ENCODE peak calls at places on chromosomes 6 and 20, in seven cellular contexts. O is mammary epithelial cell, T is fibroblast of lung, Q is AG09319, W is GM12864, X is heart left ventricle, N is GM20000. A is an unnamed sample.

GRCh38 chr6:128914051-128914450 is 31.1 kb downstream of the LAMA2 start:
- DNase-seq in T (peak), W (no peak), O (no peak), X (no peak), Q (no peak), N (no peak), A (no peak)

GRCh38 chr6:90412538-90413369 is 116.1 kb upstream of the BACH2 start:
- DNase-seq in O (no peak), W (no peak), T (no peak), N (no peak), Q (no peak), X (no peak), A (no peak)

GRCh38 chr20:38057351-38057972 is 23.9 kb downstream of the RPRD1B start:
- DNase-seq in O (peak), T (peak), Q (peak), W (no peak), N (peak), X (peak), A (peak)

GRCh38 chr6:89724981-89725380 is 86.4 kb upstream of the LYRM2 start:
- DNase-seq in X (no peak), N (no peak), O (no peak), T (no peak), Q (no peak), W (no peak), A (no peak)

GRCh38 chr6:105493776-105494175 is 90.9 kb upstream of the PREP start:
- DNase-seq in N (no peak), X (no peak), W (no peak), O (no peak), Q (no peak), T (no peak), A (no peak)

GRCh38 chr20:48716086-48716485 is 111.7 kb downstream of the PREX1 start:
- DNase-seq in X (no peak), W (no peak), Q (no peak), N (no peak), T (no peak), O (no peak), A (no peak)

GRCh38 chr6:18155273-18155863 is at the start of gene KDM1B:
- DNase-seq in X (peak), N (peak), W (peak), T (peak), Q (peak), O (peak), A (peak)

GRCh38 chr20:54468082-54468481 is 7.3 kb upstream of the DOK5 start:
- DNase-seq in Q (no peak), O (no peak), X (peak), W (no peak), N (no peak), T (peak), A (no peak)

GRCh38 chr6:71248866-71249265 is 39.7 kb upstream of the OGFRL1 start:
- DNase-seq in W (no peak), T (no peak), O (no peak), X (no peak), N (no peak), Q (no peak), A (no peak)

GRCh38 chr6:83853968-83854501 is 875 bp downstream of the RIPPLY2 start:
- DNase-seq in O (no peak), X (no peak), Q (no peak), T (no peak), N (no peak), W (no peak), A (no peak)

GRCh38 chr6:69542494-69542893 is 254.3 kb downstream of the LMBRD1 start:
- DNase-seq in N (no peak), T (no peak), Q (no peak), O (no peak), W (no peak), X (no peak), A (no peak)

GRCh38 chr6:72464791-72465691 is 156.8 kb upstream of the KCNQ5 start:
- DNase-seq in T (peak), X (no peak), Q (peak), O (peak), W (no peak), N (no peak), A (no peak)

GRCh38 chr20:19074828-19075516 is 137.5 kb upstream of the SLC24A3 start:
- DNase-seq in X (no peak), Q (no peak), N (peak), O (no peak), W (peak), T (no peak), A (peak)

GRCh38 chr20:51554538-51555165 is 12.1 kb upstream of the NFATC2 start:
- DNase-seq in T (peak), W (no peak), Q (peak), X (no peak), N (no peak), O (peak), A (no peak)

GRCh38 chr20:54116550-54117235 is 46.3 kb upstream of the BCAS1 start:
- DNase-seq in X (no peak), T (no peak), N (no peak), Q (no peak), O (no peak), W (no peak), A (no peak)

GRCh38 chr20:63826753-63827152 is 4.3 kb downstream of the ZBTB46 start:
- DNase-seq in N (no peak), X (no peak), O (no peak), T (no peak), W (no peak), Q (no peak), A (no peak)

GRCh38 chr6:27782703-27783236 is 129.4 kb downstream of the OR2B2 start:
- DNase-seq in X (no peak), T (no peak), O (no peak), W (no peak), Q (no peak), N (no peak), A (no peak)

GRCh38 chr6:18395177-18395850 is 8.2 kb downstream of the RNF144B start:
- DNase-seq in X (no peak), O (no peak), W (no peak), N (no peak), T (no peak), Q (no peak), A (no peak)

GRCh38 chr20:8913452-8913851 is 155.4 kb upstream of the PLCB4 start:
- DNase-seq in N (no peak), O (no peak), W (no peak), X (no peak), Q (no peak), T (no peak), A (no peak)

GRCh38 chr6:146357578-146358340 is 185.9 kb upstream of the RAB32 start:
- DNase-seq in X (no peak), Q (peak), W (peak), O (peak), T (peak), N (peak), A (no peak)
- TF ChIP-seq CTCF in X (no peak), Q (no peak), W (no peak), O (no peak), T (no peak), N (no peak), A (no peak)

DNA sequence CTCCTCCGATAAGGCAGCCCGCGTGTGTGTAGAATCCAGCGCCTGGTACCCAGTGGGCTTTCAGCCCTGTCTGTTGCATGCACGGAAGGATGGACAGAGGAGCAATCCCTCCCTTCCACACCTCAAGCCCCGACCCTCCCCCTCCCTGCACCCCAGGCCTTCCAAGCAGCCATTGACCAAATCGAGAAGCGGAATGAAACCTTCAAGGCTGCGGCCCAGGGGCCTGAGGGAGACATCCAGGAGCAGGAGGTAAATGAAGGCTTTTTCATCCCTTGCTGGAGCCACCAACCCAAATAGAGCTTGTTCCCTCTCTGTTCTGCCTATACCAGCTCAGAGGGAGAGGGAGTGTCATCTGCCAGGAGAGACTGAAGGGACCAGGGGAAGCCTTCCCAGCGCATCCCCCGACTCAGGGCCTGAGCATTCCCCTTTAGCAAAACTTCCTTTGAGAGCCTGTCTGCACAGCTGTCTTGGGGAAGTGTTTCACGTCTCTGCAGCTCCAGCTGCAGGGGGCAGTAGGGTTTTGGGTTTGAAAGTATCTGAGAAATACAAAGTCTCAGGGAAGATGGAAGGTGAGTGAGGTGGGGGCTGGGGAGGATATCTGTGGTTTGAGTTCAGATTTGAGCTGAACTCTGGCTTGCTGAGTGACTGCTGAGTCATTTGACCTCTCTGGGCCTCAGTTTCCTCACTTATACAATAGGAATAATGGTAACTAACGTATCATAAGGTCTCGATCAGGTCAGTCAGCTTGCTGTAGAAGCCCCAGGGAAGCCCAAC is 16.1 kb downstream of the FGD2 start:
- DNase-seq in X (no peak), O (peak), Q (no peak), W (no peak), N (no peak), T (peak), A (no peak)
- TF ChIP-seq CTCF in X (no peak), O (peak), Q (peak), W (peak), N (no peak), T (peak), A (peak)

GRCh38 chr6:157614026-157614484 is 209.0 kb upstream of the SNX9 start:
- DNase-seq in N (no peak), O (peak), X (no peak), T (peak), Q (no peak), W (no peak), A (no peak)
- TF ChIP-seq CTCF in N (no peak), O (no peak), X (no peak), T (no peak), Q (no peak), W (no peak), A (peak)

GRCh38 chr6:104483225-104483834 is 376.4 kb downstream of the HACE1 start:
- DNase-seq in Q (no peak), W (no peak), N (no peak), X (no peak), O (no peak), T (peak), A (no peak)
- TF ChIP-seq CTCF in Q (no peak), W (peak), N (no peak), X (no peak), O (peak), T (no peak), A (peak)

DNA sequence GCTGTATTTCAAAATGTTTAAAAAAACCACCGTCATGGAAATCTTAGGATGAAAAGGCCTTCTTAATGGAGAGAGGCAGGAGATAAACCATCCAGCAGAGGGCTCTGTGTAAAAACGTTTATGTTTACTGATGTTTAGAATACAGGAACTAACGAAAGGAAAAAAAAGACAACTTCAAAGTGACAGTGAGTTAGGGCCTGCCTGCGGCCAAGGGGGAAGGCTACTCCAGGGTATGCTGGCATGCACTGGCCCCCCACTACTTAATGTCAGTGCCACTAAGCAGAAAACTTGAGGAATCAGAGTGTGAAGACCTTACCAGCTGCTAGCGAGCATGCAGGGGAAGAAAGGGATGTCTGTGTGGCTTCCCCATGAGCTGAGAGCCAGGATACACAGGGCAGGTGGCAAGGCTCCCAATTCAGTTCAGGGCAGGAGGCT is 47.7 kb downstream of the AKAP7 start:
- DNase-seq in N (no peak), O (no peak), X (no peak), T (peak), W (no peak), Q (no peak), A (peak)
- TF ChIP-seq CTCF in N (peak), O (peak), X (peak), T (peak), W (peak), Q (peak), A (peak)

GRCh38 chr6:75213732-75214131 is 7.9 kb upstream of the COL12A1 start:
- DNase-seq in W (no peak), O (no peak), N (peak), X (no peak), Q (no peak), T (no peak), A (peak)

GRCh38 chr6:75211920-75212590 is 6.2 kb upstream of the COL12A1 start:
- DNase-seq in N (no peak), W (no peak), Q (no peak), O (no peak), X (no peak), T (no peak), A (no peak)

GRCh38 chr6:75215291-75215690 is 9.4 kb upstream of the COL12A1 start:
- DNase-seq in X (no peak), N (no peak), Q (no peak), W (no peak), O (no peak), T (no peak), A (no peak)

GRCh38 chr6:75210885-75211739 is 5.3 kb upstream of the COL12A1 start:
- DNase-seq in T (peak), X (peak), Q (no peak), O (peak), N (peak), W (no peak), A (peak)

DNA sequence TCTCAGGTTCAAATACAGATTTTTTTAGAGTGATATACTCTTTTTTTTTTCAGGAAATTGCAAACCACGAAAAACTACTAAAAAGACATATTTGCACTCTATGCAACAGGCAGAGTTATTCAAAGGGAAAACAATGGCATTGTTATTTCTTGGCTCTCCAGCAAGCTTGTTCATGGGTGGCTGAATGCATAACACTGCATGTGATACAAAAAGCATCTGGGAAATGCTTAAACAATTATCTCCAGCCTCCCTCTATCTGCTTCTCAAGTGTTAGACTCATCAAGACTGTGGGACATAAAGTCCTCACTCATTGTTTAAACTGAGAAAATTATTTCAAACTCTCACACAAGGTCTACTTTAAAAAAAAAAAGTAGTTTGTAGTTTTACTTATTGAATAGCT is 7.3 kb upstream of the COL12A1 start:
- DNase-seq in T (no peak), N (no peak), O (no peak), W (no peak), Q (no peak), X (no peak), A (no peak)
- TF ChIP-seq CTCF in T (no peak), N (no peak), O (no peak), W (no peak), Q (no peak), X (no peak), A (no peak)

DNA sequence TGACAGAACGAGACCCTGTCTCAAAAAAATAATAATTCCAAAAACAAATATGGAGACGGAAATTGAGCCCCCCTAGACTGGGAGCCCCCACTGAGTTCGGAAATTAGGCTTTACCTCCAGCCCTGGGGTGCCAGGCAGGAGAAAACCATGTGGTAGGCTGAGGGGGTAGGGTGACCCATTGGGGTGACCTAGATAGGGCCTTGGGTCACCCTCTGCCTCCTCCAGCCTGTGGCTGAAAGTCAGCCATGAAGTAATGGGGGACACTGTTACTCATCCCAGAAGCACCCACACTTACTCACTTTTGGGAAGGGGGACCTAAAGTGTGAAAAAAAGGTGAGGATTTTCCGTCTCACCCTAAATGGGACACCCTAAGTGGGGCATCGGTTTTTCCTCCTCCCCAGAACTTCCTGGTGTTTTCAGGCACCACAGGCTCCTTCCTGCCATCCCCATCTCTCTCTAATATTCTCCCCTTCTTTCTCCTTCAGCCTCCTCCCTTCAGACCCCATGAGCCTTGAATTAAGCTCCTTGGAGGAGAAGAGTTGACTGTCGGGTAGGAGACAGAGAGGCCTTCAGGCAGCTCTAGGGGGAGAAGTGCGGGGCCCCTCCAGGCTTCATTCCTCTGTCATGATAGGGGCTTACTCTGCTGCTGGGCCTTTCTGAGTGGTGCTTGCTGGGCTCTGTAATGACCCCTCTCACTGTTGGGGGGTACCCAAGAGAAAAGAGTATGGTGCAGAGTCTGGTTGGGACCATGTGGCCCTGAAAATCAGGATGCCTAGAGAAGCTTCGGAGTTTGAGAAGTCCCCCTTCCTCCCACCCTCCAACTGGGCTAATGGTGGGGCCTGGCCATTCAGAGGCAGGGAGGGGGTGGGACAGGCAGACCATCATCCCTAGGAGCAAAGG is 2.4 kb downstream of the LTB start:
- DNase-seq in X (no peak), T (no peak), O (no peak), N (peak), Q (no peak), W (no peak), A (no peak)
- TF ChIP-seq CTCF in X (no peak), T (no peak), O (no peak), N (no peak), Q (no peak), W (no peak), A (no peak)

DNA sequence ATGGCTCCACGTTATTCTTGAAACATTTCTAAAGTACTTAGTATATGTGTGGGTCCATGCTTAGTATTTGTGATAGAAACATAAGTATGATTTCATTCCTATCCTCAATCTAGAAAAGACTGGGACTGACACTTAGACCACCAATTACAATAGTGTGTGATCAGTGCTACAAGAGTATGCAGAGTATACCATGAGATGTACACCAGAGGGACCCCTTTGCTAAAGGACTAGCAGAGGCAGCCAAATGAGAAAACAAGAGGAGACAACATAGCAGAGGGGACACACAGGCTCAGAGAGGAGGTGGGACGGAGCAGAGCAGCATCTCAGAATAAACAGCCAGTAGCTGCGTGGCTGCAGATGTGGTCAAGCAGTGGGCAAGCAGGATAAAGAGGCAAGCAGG is 21.0 kb downstream of the RMND1 start:
- DNase-seq in W (no peak), T (no peak), N (no peak), O (no peak), X (no peak), Q (no peak), A (no peak)
- TF ChIP-seq CTCF in W (no peak), T (no peak), N (no peak), O (no peak), X (no peak), Q (no peak), A (no peak)

GRCh38 chr6:170423814-170424633 is 117.5 kb downstream of the FAM120B start:
- DNase-seq in N (no peak), X (no peak), Q (no peak), W (no peak), O (no peak), T (no peak), A (no peak)
- TF ChIP-seq CTCF in N (no peak), X (no peak), Q (no peak), W (no peak), O (no peak), T (no peak), A (no peak)

GRCh38 chr20:57024849-57025248 is 241.6 kb downstream of the BMP7 start:
- DNase-seq in N (no peak), Q (no peak), W (no peak), X (no peak), O (no peak), T (no peak), A (no peak)

GRCh38 chr20:57023997-57024396 is 242.4 kb downstream of the BMP7 start:
- DNase-seq in O (no peak), Q (no peak), X (no peak), T (no peak), W (no peak), N (no peak), A (no peak)

GRCh38 chr20:57023007-57023406 is 243.4 kb downstream of the BMP7 start:
- DNase-seq in N (no peak), W (no peak), X (no peak), Q (no peak), T (no peak), O (no peak), A (no peak)

GRCh38 chr20:57020364-57020763 is 246.1 kb downstream of the BMP7 start:
- DNase-seq in X (no peak), T (no peak), W (no peak), O (no peak), Q (no peak), N (no peak), A (no peak)

DNA sequence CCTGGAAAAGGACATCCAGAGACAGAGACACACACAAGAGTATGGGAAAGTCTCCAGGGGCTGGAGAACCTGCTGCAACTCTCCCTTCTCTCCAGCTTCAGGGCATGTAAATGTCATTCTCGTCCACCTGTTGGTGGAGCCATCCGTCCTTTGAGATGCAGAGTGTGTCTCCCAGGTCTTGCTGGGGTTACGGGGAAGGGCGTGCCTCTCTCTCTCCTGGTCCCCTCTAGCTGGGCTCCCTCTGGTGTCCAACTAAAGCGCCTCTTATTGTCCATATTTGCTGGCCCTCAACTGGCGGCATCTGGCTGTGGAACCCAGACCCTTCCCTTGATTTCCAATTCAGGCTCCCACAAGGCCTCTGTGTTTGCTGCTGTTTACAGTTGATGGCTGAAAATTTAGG is 244.1 kb downstream of the BMP7 start:
- DNase-seq in W (no peak), O (no peak), N (no peak), T (no peak), X (no peak), Q (no peak), A (no peak)
- TF ChIP-seq CTCF in W (no peak), O (no peak), N (no peak), T (no peak), X (no peak), Q (no peak), A (no peak)

A was measured in GM13977.